ENCODE peak calls at places on chromosomes 12 and 14, in four cellular contexts. One of them, this sample, is unnamed.
A peak's percentile ranks its signal among the peaks of the same experiment; 100 is the strongest.

GRCh38 chr12:71730936-71731335 is 23.7 kb upstream of the RAB21 start:
- DNase-seq in smooth muscle cell of the brain vasculature: no peak
- DNase-seq in CD8-positive, alpha-beta memory T cell: no peak
- DNase-seq in sigmoid colon: no peak
- DNase-seq in this sample: no peak

GRCh38 chr14:22973217-22974032 is 8.9 kb downstream of the AJUBA start:
- DNase-seq in smooth muscle cell of the brain vasculature: no peak
- DNase-seq in CD8-positive, alpha-beta memory T cell: no peak
- DNase-seq in sigmoid colon: no peak
- DNase-seq in this sample: no peak

GRCh38 chr12:112409064-112409905 is at the start of gene RPL6:
- DNase-seq in smooth muscle cell of the brain vasculature: peak; percentile 79
- DNase-seq in CD8-positive, alpha-beta memory T cell: peak; percentile 81
- DNase-seq in sigmoid colon: peak; percentile 89
- DNase-seq in this sample: peak; percentile 51

GRCh38 chr14:73463411-73463810 is 5.1 kb upstream of the NUMB start:
- DNase-seq in smooth muscle cell of the brain vasculature: no peak
- DNase-seq in CD8-positive, alpha-beta memory T cell: no peak
- DNase-seq in sigmoid colon: peak; percentile 75
- DNase-seq in this sample: no peak

GRCh38 chr12:19689801-19690472 is 250.6 kb downstream of the AEBP2 start:
- DNase-seq in smooth muscle cell of the brain vasculature: no peak
- DNase-seq in CD8-positive, alpha-beta memory T cell: no peak
- DNase-seq in sigmoid colon: no peak
- DNase-seq in this sample: no peak

GRCh38 chr12:57522887-57523705 is 472 bp downstream of the MBD6 start:
- DNase-seq in smooth muscle cell of the brain vasculature: no peak
- DNase-seq in CD8-positive, alpha-beta memory T cell: no peak
- DNase-seq in sigmoid colon: peak; percentile 86
- DNase-seq in this sample: no peak

GRCh38 chr12:120100630-120101029 is 15.9 kb downstream of the RAB35 start:
- DNase-seq in smooth muscle cell of the brain vasculature: no peak
- DNase-seq in CD8-positive, alpha-beta memory T cell: no peak
- DNase-seq in sigmoid colon: peak; percentile 92
- DNase-seq in this sample: no peak

GRCh38 chr14:93705513-93706156 is 82.7 kb downstream of the PRIMA1 start:
- DNase-seq in smooth muscle cell of the brain vasculature: no peak
- DNase-seq in CD8-positive, alpha-beta memory T cell: no peak
- DNase-seq in sigmoid colon: peak; percentile 33
- DNase-seq in this sample: no peak

GRCh38 chr14:104568620-104569019 is 10.9 kb upstream of the C14orf180 start:
- DNase-seq in smooth muscle cell of the brain vasculature: no peak
- DNase-seq in CD8-positive, alpha-beta memory T cell: no peak
- DNase-seq in sigmoid colon: no peak
- DNase-seq in this sample: no peak

This sample was measured in esophagus squamous epithelium.